ENCODE peak calls at places on chromosome 15, in eight cellular contexts. One of them, this sample, is unnamed.

GRCh38 chr15:101326462-101327146 is 31.6 kb upstream of the SNRPA1 start:
- DNase-seq in hippocampal formation: no peak
- DNase-seq in head of caudate nucleus: no peak
- DNase-seq in SK-N-DZ: no peak
- DNase-seq in Right ventricle myocardium superior: no peak
- DNase-seq in NCI-H2171 treated with DMSO at 0.1 percent for 48 hours: no peak
- DNase-seq in NCI-H446: no peak
- DNase-seq in choroid plexus epithelial cell: no peak
- DNase-seq in this sample: no peak

GRCh38 chr15:98844261-98844660 is 163.3 kb downstream of the PGPEP1L start:
- DNase-seq in hippocampal formation: no peak
- DNase-seq in head of caudate nucleus: no peak
- DNase-seq in SK-N-DZ: no peak
- DNase-seq in Right ventricle myocardium superior: no peak
- DNase-seq in NCI-H2171 treated with DMSO at 0.1 percent for 48 hours: no peak
- DNase-seq in NCI-H446: no peak
- DNase-seq in choroid plexus epithelial cell: no peak
- DNase-seq in this sample: no peak

GRCh38 chr15:71777216-71777943 is 33.0 kb upstream of the NR2E3 start:
- DNase-seq in hippocampal formation: no peak
- DNase-seq in head of caudate nucleus: no peak
- DNase-seq in SK-N-DZ: no peak
- DNase-seq in Right ventricle myocardium superior: no peak
- DNase-seq in NCI-H2171 treated with DMSO at 0.1 percent for 48 hours: peak; percentile 71
- DNase-seq in NCI-H446: no peak
- DNase-seq in choroid plexus epithelial cell: no peak
- DNase-seq in this sample: no peak

GRCh38 chr15:78626611-78627010 is 5.8 kb upstream of the CHRNA3 start:
- DNase-seq in hippocampal formation: no peak
- DNase-seq in head of caudate nucleus: no peak
- DNase-seq in SK-N-DZ: no peak
- DNase-seq in Right ventricle myocardium superior: no peak
- DNase-seq in NCI-H2171 treated with DMSO at 0.1 percent for 48 hours: peak; percentile 42
- DNase-seq in NCI-H446: no peak
- DNase-seq in choroid plexus epithelial cell: no peak
- DNase-seq in this sample: no peak

GRCh38 chr15:59931642-59932296 is 72.3 kb upstream of the FOXB1 start:
- DNase-seq in hippocampal formation: no peak
- DNase-seq in head of caudate nucleus: no peak
- DNase-seq in SK-N-DZ: no peak
- DNase-seq in Right ventricle myocardium superior: no peak
- DNase-seq in NCI-H2171 treated with DMSO at 0.1 percent for 48 hours: no peak
- DNase-seq in NCI-H446: no peak
- DNase-seq in choroid plexus epithelial cell: no peak
- DNase-seq in this sample: no peak

GRCh38 chr15:34810455-34811146 is 15.3 kb upstream of the ACTC1 start:
- DNase-seq in hippocampal formation: no peak
- DNase-seq in head of caudate nucleus: no peak
- DNase-seq in SK-N-DZ: no peak
- DNase-seq in Right ventricle myocardium superior: no peak
- DNase-seq in NCI-H2171 treated with DMSO at 0.1 percent for 48 hours: no peak
- DNase-seq in NCI-H446: no peak
- DNase-seq in choroid plexus epithelial cell: peak; percentile 91
- DNase-seq in this sample: no peak

GRCh38 chr15:50117628-50118027 is 1.4 kb downstream of the ATP8B4 start:
- DNase-seq in hippocampal formation: no peak
- DNase-seq in head of caudate nucleus: no peak
- DNase-seq in SK-N-DZ: no peak
- DNase-seq in Right ventricle myocardium superior: no peak
- DNase-seq in NCI-H2171 treated with DMSO at 0.1 percent for 48 hours: no peak
- DNase-seq in NCI-H446: no peak
- DNase-seq in choroid plexus epithelial cell: no peak
- DNase-seq in this sample: no peak

GRCh38 chr15:48384616-48385015 is 53.4 kb downstream of the DUT start:
- DNase-seq in hippocampal formation: no peak
- DNase-seq in head of caudate nucleus: no peak
- DNase-seq in SK-N-DZ: no peak
- DNase-seq in Right ventricle myocardium superior: no peak
- DNase-seq in NCI-H2171 treated with DMSO at 0.1 percent for 48 hours: no peak
- DNase-seq in NCI-H446: no peak
- DNase-seq in choroid plexus epithelial cell: no peak
- DNase-seq in this sample: no peak

This sample was measured in effector CD4-positive, alpha-beta T cell.